ENCODE peak calls at places on chromosomes 7 and 10, in six cellular contexts. D is OCI-LY7, I is MM.1S, X is GM23338, N is neural progenitor cell, H is hepatocyte. L is an unnamed sample.

GRCh38 chr10:71263376-71263775 is 51.0 kb downstream of the UNC5B start:
- DNase-seq in D (no peak), I (no peak), X (peak; percentile 41), N (peak; percentile 46), H (no peak), L (no peak)

GRCh38 chr10:91705948-91706670 is 73.2 kb upstream of the PPP1R3C start:
- DNase-seq in D (no peak), I (no peak), X (no peak), N (no peak), H (no peak), L (no peak)

GRCh38 chr10:112208981-112209380 is 25.4 kb upstream of the GPAM start:
- DNase-seq in D (no peak), I (no peak), X (no peak), N (no peak), H (no peak), L (no peak)

GRCh38 chr7:74092321-74092963 is 8.8 kb downstream of the LIMK1 start:
- DNase-seq in D (peak; percentile 67), I (no peak), X (peak; percentile 43), N (peak; percentile 55), H (no peak), L (no peak)

GRCh38 chr10:132974249-132974796 is 32.0 kb upstream of the CFAP46 start:
- DNase-seq in D (no peak), I (no peak), X (no peak), N (no peak), H (no peak), L (no peak)

GRCh38 chr7:81600608-81601007 is 169.2 kb downstream of the HGF start:
- DNase-seq in D (no peak), I (no peak), X (no peak), N (no peak), H (no peak), L (peak; percentile 23)

GRCh38 chr10:30438016-30438850 is 4.2 kb downstream of the MAP3K8 start:
- DNase-seq in D (no peak), I (peak; percentile 31), X (no peak), N (no peak), H (no peak), L (no peak)

GRCh38 chr7:52260046-52260665 is 775.3 kb upstream of the POM121L12 start:
- DNase-seq in D (no peak), I (no peak), X (peak; percentile 85), N (peak; percentile 72), H (peak; percentile 44), L (peak; percentile 32)

GRCh38 chr7:29106128-29106988 is 40.0 kb downstream of the CPVL start:
- DNase-seq in D (peak; percentile 32), I (peak; percentile 44), X (peak; percentile 87), N (peak; percentile 77), H (peak; percentile 82), L (peak; percentile 77)

GRCh38 chr7:22350466-22351328 is 6.3 kb downstream of the RAPGEF5 start:
- DNase-seq in D (peak; percentile 31), I (peak; percentile 31), X (no peak), N (no peak), H (peak; percentile 59), L (peak; percentile 76)

GRCh38 chr10:95355241-95355779 is 64.5 kb upstream of the PDLIM1 start:
- DNase-seq in D (no peak), I (no peak), X (no peak), N (no peak), H (no peak), L (no peak)

GRCh38 chr7:47483604-47484273 is 98.2 kb downstream of the TNS3 start:
- DNase-seq in D (peak; percentile 52), I (no peak), X (peak; percentile 47), N (no peak), H (no peak), L (peak; percentile 8)

GRCh38 chr10:52146766-52147165 is 167.3 kb upstream of the DKK1 start:
- DNase-seq in D (no peak), I (no peak), X (no peak), N (no peak), H (no peak), L (no peak)

GRCh38 chr7:29239638-29240037 is 45.1 kb downstream of the CHN2 start:
- DNase-seq in D (no peak), I (no peak), X (peak; percentile 45), N (peak; percentile 9), H (no peak), L (peak; percentile 53)

GRCh38 chr10:6234371-6234770 is 31.6 kb downstream of the PFKFB3 start:
- DNase-seq in D (no peak), I (no peak), X (no peak), N (no peak), H (no peak), L (no peak)

GRCh38 chr7:71683382-71683781 is 551.4 kb downstream of the GALNT17 start:
- DNase-seq in D (no peak), I (no peak), X (no peak), N (no peak), H (no peak), L (no peak)

GRCh38 chr10:22341190-22341935 is 3.9 kb upstream of the SPAG6 start:
- DNase-seq in D (no peak), I (no peak), X (no peak), N (no peak), H (peak; percentile 17), L (no peak)

GRCh38 chr7:156177396-156178055 is 365.3 kb upstream of the SHH start:
- DNase-seq in D (no peak), I (no peak), X (no peak), N (no peak), H (no peak), L (no peak)

GRCh38 chr7:12930534-12930933 is 243.1 kb downstream of the ARL4A start:
- DNase-seq in D (no peak), I (no peak), X (no peak), N (no peak), H (no peak), L (no peak)

GRCh38 chr7:116122972-116123595 is 87.3 kb upstream of the TES start:
- DNase-seq in D (peak; percentile 14), I (peak; percentile 65), X (peak; percentile 77), N (peak; percentile 25), H (peak; percentile 57), L (peak; percentile 55)

GRCh38 chr7:16323313-16323712 is 98.0 kb downstream of the CRPPA start:
- DNase-seq in D (no peak), I (no peak), X (no peak), N (no peak), H (no peak), L (no peak)

GRCh38 chr10:98959486-98959885 is 276.2 kb downstream of the HPSE2 start:
- DNase-seq in D (no peak), I (no peak), X (no peak), N (no peak), H (no peak), L (no peak)

GRCh38 chr10:16809074-16809718 is 8.0 kb downstream of the RSU1 start:
- DNase-seq in D (peak; percentile 42), I (peak; percentile 37), X (peak; percentile 77), N (peak; percentile 71), H (peak; percentile 49), L (peak; percentile 25)

GRCh38 chr7:100515072-100515532 is 23.9 kb upstream of the AGFG2 start:
- DNase-seq in D (no peak), I (no peak), X (no peak), N (no peak), H (no peak), L (peak; percentile 29)

GRCh38 chr7:127667017-127667670 is 15.2 kb downstream of the SND1 start:
- DNase-seq in D (no peak), I (no peak), X (no peak), N (no peak), H (no peak), L (peak; percentile 88)

GRCh38 chr7:99000196-99000903 is 122.0 kb downstream of the TRRAP start:
- DNase-seq in D (no peak), I (no peak), X (no peak), N (no peak), H (no peak), L (no peak)
- TF ChIP-seq EZH2phosphoT487 in D (no peak), I (no peak), X (no peak), N (no peak), H (no peak), L (no peak)

GRCh38 chr10:69729326-69730048 is 72.2 kb upstream of the COL13A1 start:
- DNase-seq in D (no peak), I (no peak), X (no peak), N (no peak), H (no peak), L (no peak)

GRCh38 chr10:69726850-69727249 is 74.9 kb upstream of the COL13A1 start:
- DNase-seq in D (no peak), I (no peak), X (no peak), N (no peak), H (no peak), L (peak; percentile 43)

GRCh38 chr10:69731184-69731583 is 70.5 kb upstream of the COL13A1 start:
- DNase-seq in D (no peak), I (no peak), X (no peak), N (no peak), H (peak; percentile 37), L (peak; percentile 73)

GRCh38 chr10:69730251-69731156 is 71.2 kb upstream of the COL13A1 start:
- DNase-seq in D (no peak), I (no peak), X (no peak), N (no peak), H (peak; percentile 35), L (no peak)

DNA sequence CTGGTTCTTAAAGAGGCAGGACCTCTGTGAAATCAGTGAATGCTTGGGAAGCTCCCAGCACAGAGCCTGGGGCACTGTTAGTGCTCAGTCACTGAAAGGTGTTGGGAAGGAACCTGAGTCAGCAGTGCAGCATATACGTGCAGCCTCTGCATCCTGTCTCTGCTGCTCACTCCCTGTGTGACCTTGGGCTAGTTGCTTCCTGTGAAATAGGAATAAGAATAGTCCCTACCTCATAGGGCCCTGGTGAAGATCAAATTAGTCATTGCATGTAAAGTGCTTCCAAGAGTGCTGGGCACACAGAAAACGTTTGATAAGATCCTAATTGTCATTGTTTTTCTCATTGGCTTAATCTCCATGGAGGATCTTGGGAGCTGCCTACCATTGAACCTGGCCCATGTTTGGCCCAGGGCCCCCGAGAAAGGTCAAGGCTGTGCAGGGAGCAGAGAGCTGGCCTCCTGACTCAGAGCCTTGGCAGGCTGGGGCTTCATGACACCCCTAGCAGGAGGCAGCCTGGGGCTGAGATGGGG is 73.3 kb upstream of the COL13A1 start:
- DNase-seq in D (no peak), I (no peak), X (no peak), N (no peak), H (peak; percentile 36), L (peak; percentile 100)
- TF ChIP-seq EZH2phosphoT487 in D (no peak), I (no peak), X (no peak), N (no peak), H (no peak), L (no peak)

GRCh38 chr10:24900888-24901685 is 51.3 kb downstream of the PRTFDC1 start:
- DNase-seq in D (no peak), I (peak; percentile 78), X (no peak), N (no peak), H (no peak), L (no peak)

GRCh38 chr10:24902400-24902728 is 50.0 kb downstream of the PRTFDC1 start:
- DNase-seq in D (no peak), I (no peak), X (no peak), N (no peak), H (no peak), L (no peak)

GRCh38 chr10:24899571-24899970 is 52.8 kb downstream of the PRTFDC1 start:
- DNase-seq in D (no peak), I (no peak), X (no peak), N (no peak), H (no peak), L (no peak)

GRCh38 chr10:24904830-24905229 is 47.6 kb downstream of the PRTFDC1 start:
- DNase-seq in D (no peak), I (no peak), X (no peak), N (no peak), H (no peak), L (no peak)

GRCh38 chr10:24901686-24902399 is 50.6 kb downstream of the PRTFDC1 start:
- DNase-seq in D (no peak), I (peak; percentile 13), X (no peak), N (peak; percentile 25), H (peak; percentile 71), L (peak; percentile 93)
- TF ChIP-seq EZH2phosphoT487 in D (no peak), I (no peak), X (no peak), N (no peak), H (no peak), L (no peak)

GRCh38 chr10:86956841-86957448 is 470 bp downstream of the MMRN2 start:
- DNase-seq in D (no peak), I (no peak), X (no peak), N (no peak), H (no peak), L (no peak)
- TF ChIP-seq EZH2phosphoT487 in D (no peak), I (no peak), X (no peak), N (no peak), H (no peak), L (no peak)

L was measured in PC-3.